ENCODE peak calls at places on chromosome 15, in six cellular contexts. One of them, this sample, is unnamed.

GRCh38 chr15:40307421-40308165 is at the start of gene PLCB2:
- DNase-seq in iPS DF 19.7: no peak
- DNase-seq in T1000: no peak
- DNase-seq in activated naive CD4-positive, alpha-beta T cell treated with anti-CD3 and anti-CD28 coated beads, Interleukin-2, amount 50 U/mL, for 16 hours: peak; percentile 69
- DNase-seq in heart right ventricle: no peak
- DNase-seq in mesenchymal stem cell: peak; percentile 58
- DNase-seq in this sample: no peak

GRCh38 chr15:85168642-85169173 is 187.1 kb downstream of the PDE8A start:
- DNase-seq in heart right ventricle: no peak
- DNase-seq in iPS DF 19.7: peak; percentile 92
- DNase-seq in activated naive CD4-positive, alpha-beta T cell treated with anti-CD3 and anti-CD28 coated beads, Interleukin-2, amount 50 U/mL, for 16 hours: peak; percentile 42
- DNase-seq in mesenchymal stem cell: no peak
- DNase-seq in T1000: no peak
- DNase-seq in this sample: no peak

GRCh38 chr15:62254137-62254934 is 89.3 kb upstream of the C2CD4B start:
- DNase-seq in T1000: no peak
- DNase-seq in heart right ventricle: peak; percentile 75
- DNase-seq in activated naive CD4-positive, alpha-beta T cell treated with anti-CD3 and anti-CD28 coated beads, Interleukin-2, amount 50 U/mL, for 16 hours: peak; percentile 64
- DNase-seq in iPS DF 19.7: no peak
- DNase-seq in mesenchymal stem cell: peak; percentile 39
- DNase-seq in this sample: peak; percentile 38

GRCh38 chr15:68735610-68736009 is 85.1 kb downstream of the ANP32A start:
- DNase-seq in heart right ventricle: no peak
- DNase-seq in T1000: no peak
- DNase-seq in activated naive CD4-positive, alpha-beta T cell treated with anti-CD3 and anti-CD28 coated beads, Interleukin-2, amount 50 U/mL, for 16 hours: no peak
- DNase-seq in iPS DF 19.7: no peak
- DNase-seq in mesenchymal stem cell: no peak
- DNase-seq in this sample: no peak

GRCh38 chr15:86555114-86555513 is 475.4 kb downstream of the AGBL1 start:
- DNase-seq in iPS DF 19.7: no peak
- DNase-seq in mesenchymal stem cell: peak; percentile 53
- DNase-seq in heart right ventricle: no peak
- DNase-seq in activated naive CD4-positive, alpha-beta T cell treated with anti-CD3 and anti-CD28 coated beads, Interleukin-2, amount 50 U/mL, for 16 hours: no peak
- DNase-seq in T1000: no peak
- DNase-seq in this sample: no peak

GRCh38 chr15:55403531-55403930 is 4.6 kb downstream of the CCPG1 start:
- DNase-seq in activated naive CD4-positive, alpha-beta T cell treated with anti-CD3 and anti-CD28 coated beads, Interleukin-2, amount 50 U/mL, for 16 hours: no peak
- DNase-seq in iPS DF 19.7: no peak
- DNase-seq in T1000: no peak
- DNase-seq in heart right ventricle: no peak
- DNase-seq in mesenchymal stem cell: peak; percentile 65
- DNase-seq in this sample: no peak

GRCh38 chr15:96497951-96498350 is 167.5 kb downstream of the NR2F2 start:
- DNase-seq in mesenchymal stem cell: no peak
- DNase-seq in activated naive CD4-positive, alpha-beta T cell treated with anti-CD3 and anti-CD28 coated beads, Interleukin-2, amount 50 U/mL, for 16 hours: no peak
- DNase-seq in T1000: no peak
- DNase-seq in iPS DF 19.7: no peak
- DNase-seq in heart right ventricle: no peak
- DNase-seq in this sample: no peak

GRCh38 chr15:66253643-66254363 is at the start of gene MEGF11:
- DNase-seq in T1000: peak; percentile 37
- DNase-seq in mesenchymal stem cell: peak; percentile 33
- DNase-seq in activated naive CD4-positive, alpha-beta T cell treated with anti-CD3 and anti-CD28 coated beads, Interleukin-2, amount 50 U/mL, for 16 hours: no peak
- DNase-seq in iPS DF 19.7: no peak
- DNase-seq in heart right ventricle: no peak
- DNase-seq in this sample: no peak

GRCh38 chr15:65914371-65914770 is 45.1 kb downstream of the RAB11A start:
- DNase-seq in activated naive CD4-positive, alpha-beta T cell treated with anti-CD3 and anti-CD28 coated beads, Interleukin-2, amount 50 U/mL, for 16 hours: no peak
- DNase-seq in mesenchymal stem cell: no peak
- DNase-seq in T1000: no peak
- DNase-seq in iPS DF 19.7: no peak
- DNase-seq in heart right ventricle: no peak
- DNase-seq in this sample: no peak

GRCh38 chr15:97087337-97087736 is 756.8 kb downstream of the NR2F2 start:
- DNase-seq in iPS DF 19.7: no peak
- DNase-seq in T1000: no peak
- DNase-seq in mesenchymal stem cell: peak; percentile 13
- DNase-seq in activated naive CD4-positive, alpha-beta T cell treated with anti-CD3 and anti-CD28 coated beads, Interleukin-2, amount 50 U/mL, for 16 hours: no peak
- DNase-seq in heart right ventricle: no peak
- DNase-seq in this sample: no peak

GRCh38 chr15:90101130-90101968 is 919 bp downstream of the IDH2 start:
- DNase-seq in activated naive CD4-positive, alpha-beta T cell treated with anti-CD3 and anti-CD28 coated beads, Interleukin-2, amount 50 U/mL, for 16 hours: peak; percentile 43
- DNase-seq in heart right ventricle: peak; percentile 74
- DNase-seq in mesenchymal stem cell: peak; percentile 32
- DNase-seq in iPS DF 19.7: no peak
- DNase-seq in T1000: no peak
- DNase-seq in this sample: peak; percentile 53

GRCh38 chr15:74257623-74258022 is 21.5 kb downstream of the CCDC33 start:
- DNase-seq in activated naive CD4-positive, alpha-beta T cell treated with anti-CD3 and anti-CD28 coated beads, Interleukin-2, amount 50 U/mL, for 16 hours: no peak
- DNase-seq in heart right ventricle: no peak
- DNase-seq in iPS DF 19.7: no peak
- DNase-seq in T1000: no peak
- DNase-seq in mesenchymal stem cell: no peak
- DNase-seq in this sample: no peak

GRCh38 chr15:51796777-51797474 is 32.5 kb upstream of the TMOD3 start:
- DNase-seq in mesenchymal stem cell: peak; percentile 61
- DNase-seq in activated naive CD4-positive, alpha-beta T cell treated with anti-CD3 and anti-CD28 coated beads, Interleukin-2, amount 50 U/mL, for 16 hours: no peak
- DNase-seq in heart right ventricle: no peak
- DNase-seq in iPS DF 19.7: no peak
- DNase-seq in T1000: no peak
- DNase-seq in this sample: peak; percentile 37

GRCh38 chr15:68150186-68150585 is 54.9 kb downstream of the CALML4 start:
- DNase-seq in activated naive CD4-positive, alpha-beta T cell treated with anti-CD3 and anti-CD28 coated beads, Interleukin-2, amount 50 U/mL, for 16 hours: no peak
- DNase-seq in heart right ventricle: no peak
- DNase-seq in T1000: no peak
- DNase-seq in mesenchymal stem cell: no peak
- DNase-seq in iPS DF 19.7: no peak
- DNase-seq in this sample: no peak

GRCh38 chr15:98311566-98312188 is 336.7 kb upstream of the IGF1R start:
- DNase-seq in T1000: peak; percentile 22
- DNase-seq in activated naive CD4-positive, alpha-beta T cell treated with anti-CD3 and anti-CD28 coated beads, Interleukin-2, amount 50 U/mL, for 16 hours: peak; percentile 66
- DNase-seq in heart right ventricle: peak; percentile 75
- DNase-seq in iPS DF 19.7: no peak
- DNase-seq in mesenchymal stem cell: peak; percentile 69
- DNase-seq in this sample: peak; percentile 66

GRCh38 chr15:39885099-39885777 is 34.8 kb downstream of the GPR176 start:
- DNase-seq in heart right ventricle: no peak
- DNase-seq in mesenchymal stem cell: no peak
- DNase-seq in iPS DF 19.7: no peak
- DNase-seq in T1000: no peak
- DNase-seq in activated naive CD4-positive, alpha-beta T cell treated with anti-CD3 and anti-CD28 coated beads, Interleukin-2, amount 50 U/mL, for 16 hours: no peak
- DNase-seq in this sample: no peak

GRCh38 chr15:59281699-59282098 is 75.1 kb downstream of the LDHAL6B start:
- DNase-seq in mesenchymal stem cell: no peak
- DNase-seq in T1000: no peak
- DNase-seq in activated naive CD4-positive, alpha-beta T cell treated with anti-CD3 and anti-CD28 coated beads, Interleukin-2, amount 50 U/mL, for 16 hours: no peak
- DNase-seq in heart right ventricle: no peak
- DNase-seq in iPS DF 19.7: no peak
- DNase-seq in this sample: no peak